ENCODE peak calls at places on chromosomes 16 and 17, in nine cellular contexts. One of them, this sample, is unnamed.

GRCh38 chr17:81052199-81052997 is 17.4 kb downstream of the BAIAP2 start:
- DNase-seq in HepG2: no peak
- DNase-seq in uterus: no peak
- DNase-seq in CD8-positive, alpha-beta T cell: no peak
- DNase-seq in heart left ventricle: no peak
- DNase-seq in K562: no peak
- DNase-seq in AG09309: no peak
- DNase-seq in fibroblast of mammary gland: no peak
- DNase-seq in GM23248: no peak
- DNase-seq in this sample: peak; percentile 57

GRCh38 chr16:12097523-12098428 is 121.2 kb downstream of the SNX29 start:
- DNase-seq in HepG2: peak; percentile 98
- DNase-seq in uterus: peak; percentile 31
- DNase-seq in CD8-positive, alpha-beta T cell: no peak
- DNase-seq in heart left ventricle: peak; percentile 51
- DNase-seq in K562: no peak
- DNase-seq in AG09309: peak; percentile 62
- DNase-seq in fibroblast of mammary gland: peak; percentile 37
- DNase-seq in GM23248: peak; percentile 34
- DNase-seq in this sample: no peak

GRCh38 chr17:42342242-42343008 is 45.8 kb downstream of the STAT3 start:
- DNase-seq in HepG2: no peak
- DNase-seq in uterus: no peak
- DNase-seq in CD8-positive, alpha-beta T cell: no peak
- DNase-seq in heart left ventricle: no peak
- DNase-seq in K562: no peak
- DNase-seq in AG09309: no peak
- DNase-seq in fibroblast of mammary gland: peak; percentile 58
- DNase-seq in GM23248: peak; percentile 50
- DNase-seq in this sample: peak; percentile 89

GRCh38 chr16:71515026-71515425 is 11.2 kb upstream of the CHST4 start:
- DNase-seq in HepG2: no peak
- DNase-seq in uterus: no peak
- DNase-seq in CD8-positive, alpha-beta T cell: no peak
- DNase-seq in heart left ventricle: no peak
- DNase-seq in K562: no peak
- DNase-seq in AG09309: no peak
- DNase-seq in fibroblast of mammary gland: no peak
- DNase-seq in GM23248: no peak
- DNase-seq in this sample: no peak

GRCh38 chr17:59890720-59891119 is 2.0 kb downstream of the TUBD1 start:
- DNase-seq in HepG2: peak; percentile 61
- DNase-seq in uterus: no peak
- DNase-seq in CD8-positive, alpha-beta T cell: no peak
- DNase-seq in heart left ventricle: no peak
- DNase-seq in K562: no peak
- DNase-seq in AG09309: no peak
- DNase-seq in fibroblast of mammary gland: peak; percentile 56
- DNase-seq in GM23248: peak; percentile 67
- DNase-seq in this sample: no peak

GRCh38 chr16:51716195-51716594 is 565.1 kb upstream of the SALL1 start:
- DNase-seq in HepG2: no peak
- DNase-seq in uterus: no peak
- DNase-seq in CD8-positive, alpha-beta T cell: no peak
- DNase-seq in heart left ventricle: no peak
- DNase-seq in K562: no peak
- DNase-seq in AG09309: no peak
- DNase-seq in fibroblast of mammary gland: no peak
- DNase-seq in GM23248: no peak
- DNase-seq in this sample: no peak

GRCh38 chr16:89620406-89620841 is 7.0 kb downstream of the DPEP1 start:
- DNase-seq in HepG2: no peak
- DNase-seq in uterus: no peak
- DNase-seq in CD8-positive, alpha-beta T cell: no peak
- DNase-seq in heart left ventricle: no peak
- DNase-seq in K562: no peak
- DNase-seq in AG09309: no peak
- DNase-seq in fibroblast of mammary gland: no peak
- DNase-seq in GM23248: no peak
- DNase-seq in this sample: peak; percentile 46

GRCh38 chr16:85717393-85718152 is 28.8 kb upstream of the GINS2 start:
- DNase-seq in HepG2: peak; percentile 60
- DNase-seq in uterus: peak; percentile 66
- DNase-seq in CD8-positive, alpha-beta T cell: peak; percentile 37
- DNase-seq in heart left ventricle: peak; percentile 62
- DNase-seq in K562: peak; percentile 78
- DNase-seq in AG09309: peak; percentile 8
- DNase-seq in fibroblast of mammary gland: peak; percentile 60
- DNase-seq in GM23248: peak; percentile 69
- DNase-seq in this sample: peak; percentile 77

GRCh38 chr17:42337442-42337841 is 49.1 kb downstream of the STAT5A start:
- DNase-seq in HepG2: no peak
- DNase-seq in uterus: no peak
- DNase-seq in CD8-positive, alpha-beta T cell: peak; percentile 34
- DNase-seq in heart left ventricle: no peak
- DNase-seq in K562: no peak
- DNase-seq in AG09309: peak; percentile 96
- DNase-seq in fibroblast of mammary gland: peak; percentile 79
- DNase-seq in GM23248: peak; percentile 98
- DNase-seq in this sample: peak; percentile 40

DNA sequence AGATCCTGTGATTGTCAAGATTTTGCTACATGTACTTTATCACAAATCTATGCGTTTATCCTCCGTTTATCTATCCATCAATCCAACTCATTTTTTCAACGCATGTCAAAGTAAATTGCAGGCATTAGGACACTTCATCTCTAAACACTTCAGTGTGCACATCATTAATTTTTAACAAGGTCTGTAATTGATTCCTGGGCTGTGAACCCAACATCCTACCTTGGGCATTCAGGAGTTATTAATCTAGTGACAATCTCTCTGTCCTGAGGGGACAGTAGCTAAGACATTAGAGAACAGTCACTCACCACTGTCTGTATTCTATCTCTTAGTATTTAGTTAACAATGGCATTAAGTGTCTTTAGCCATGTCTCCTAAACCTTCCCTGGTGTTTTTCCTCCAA is 264.7 kb downstream of the SOX9 start:
- DNase-seq in HepG2: no peak
- DNase-seq in uterus: no peak
- DNase-seq in CD8-positive, alpha-beta T cell: no peak
- DNase-seq in heart left ventricle: no peak
- DNase-seq in K562: no peak
- DNase-seq in AG09309: no peak
- DNase-seq in fibroblast of mammary gland: no peak
- DNase-seq in GM23248: no peak
- DNase-seq in this sample: no peak
- H3K4me3 ChIP-seq in HepG2: no peak overlapping the region
- H3K4me3 ChIP-seq in uterus: no peak overlapping the region
- H3K4me3 ChIP-seq in CD8-positive, alpha-beta T cell: no peak overlapping the region
- H3K4me3 ChIP-seq in heart left ventricle: no peak overlapping the region
- H3K4me3 ChIP-seq in K562: no peak overlapping the region
- H3K4me3 ChIP-seq in AG09309: no peak overlapping the region
- H3K4me3 ChIP-seq in fibroblast of mammary gland: no peak overlapping the region
- H3K4me3 ChIP-seq in GM23248: no peak overlapping the region
- H3K4me3 ChIP-seq in this sample: no peak overlapping the region

DNA sequence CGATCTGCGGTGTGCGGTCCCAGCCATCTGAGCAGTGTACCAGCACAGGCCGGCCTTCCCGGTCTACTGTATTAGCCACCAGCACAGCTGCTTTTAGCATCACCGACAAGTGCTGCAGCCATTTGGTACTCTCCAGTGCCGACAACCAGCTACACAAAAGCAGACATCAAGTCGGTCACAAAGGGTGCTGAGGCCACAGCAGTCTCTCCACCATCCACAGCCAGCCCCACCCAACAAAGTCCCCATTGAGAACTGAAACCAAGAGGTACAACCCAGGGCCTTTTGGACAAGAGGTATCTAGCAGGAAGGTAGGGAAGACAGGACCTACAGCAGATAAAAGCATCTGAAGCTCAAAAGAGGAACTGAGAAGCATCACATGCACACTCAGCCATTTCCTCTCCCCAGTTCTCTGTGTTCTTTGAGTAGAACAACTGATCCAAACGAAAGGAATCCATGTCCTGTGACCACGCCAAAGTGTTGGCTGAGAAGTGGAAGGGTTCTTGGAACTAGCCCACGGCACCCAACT is 9.5 kb downstream of the MTMR4 start:
- DNase-seq in HepG2: no peak
- DNase-seq in uterus: no peak
- DNase-seq in CD8-positive, alpha-beta T cell: no peak
- DNase-seq in heart left ventricle: no peak
- DNase-seq in K562: no peak
- DNase-seq in AG09309: no peak
- DNase-seq in fibroblast of mammary gland: no peak
- DNase-seq in GM23248: no peak
- DNase-seq in this sample: peak; percentile 58
- H3K4me3 ChIP-seq in HepG2: no peak overlapping the region
- H3K4me3 ChIP-seq in uterus: no peak overlapping the region
- H3K4me3 ChIP-seq in CD8-positive, alpha-beta T cell: no peak overlapping the region
- H3K4me3 ChIP-seq in heart left ventricle: no peak overlapping the region
- H3K4me3 ChIP-seq in K562: no peak overlapping the region
- H3K4me3 ChIP-seq in AG09309: no peak overlapping the region
- H3K4me3 ChIP-seq in fibroblast of mammary gland: no peak overlapping the region
- H3K4me3 ChIP-seq in GM23248: no peak overlapping the region
- H3K4me3 ChIP-seq in this sample: no peak overlapping the region

DNA sequence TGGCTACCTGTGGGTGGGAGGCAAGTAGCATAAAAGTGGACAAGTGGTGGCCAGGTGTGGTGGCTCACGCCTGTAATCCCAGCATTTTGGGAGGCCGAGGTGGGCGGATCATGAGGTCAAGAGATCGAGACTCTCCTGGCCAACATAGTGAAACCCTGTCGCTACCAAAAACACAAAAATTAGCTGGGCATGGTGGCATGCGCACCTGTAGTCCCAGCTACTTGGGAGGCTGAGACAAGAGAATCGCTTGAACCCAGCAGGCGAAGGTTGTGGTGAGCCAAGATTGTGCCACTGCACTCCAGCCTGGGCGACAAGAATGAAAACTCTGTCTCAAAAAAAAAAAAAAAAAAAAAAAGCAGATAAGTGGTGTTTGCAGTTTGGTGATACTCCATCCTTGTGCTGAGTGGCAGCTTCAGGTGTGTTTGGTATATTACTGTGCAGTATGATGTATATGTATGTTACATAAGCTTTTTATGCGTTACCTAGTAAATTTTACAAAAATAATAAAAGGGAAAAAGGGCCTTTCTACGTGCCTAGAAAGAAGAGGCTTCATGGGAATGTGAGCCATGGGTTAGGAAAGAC is 856 bp downstream of the ICAM2 start:
- DNase-seq in HepG2: no peak
- DNase-seq in uterus: no peak
- DNase-seq in CD8-positive, alpha-beta T cell: no peak
- DNase-seq in heart left ventricle: no peak
- DNase-seq in K562: no peak
- DNase-seq in AG09309: no peak
- DNase-seq in fibroblast of mammary gland: no peak
- DNase-seq in GM23248: no peak
- DNase-seq in this sample: no peak
- H3K4me3 ChIP-seq in HepG2: no peak overlapping the region
- H3K4me3 ChIP-seq in uterus: peak overlapping the region; percentile 30
- H3K4me3 ChIP-seq in CD8-positive, alpha-beta T cell: peak overlapping the region; percentile 87
- H3K4me3 ChIP-seq in heart left ventricle: peak overlapping the region; percentile 71
- H3K4me3 ChIP-seq in K562: no peak overlapping the region
- H3K4me3 ChIP-seq in AG09309: no peak overlapping the region
- H3K4me3 ChIP-seq in fibroblast of mammary gland: no peak overlapping the region
- H3K4me3 ChIP-seq in GM23248: no peak overlapping the region
- H3K4me3 ChIP-seq in this sample: peak overlapping the region; percentile 56

GRCh38 chr16:67750466-67750865 is 31.4 kb upstream of the GFOD2 start:
- DNase-seq in HepG2: no peak
- DNase-seq in uterus: no peak
- DNase-seq in CD8-positive, alpha-beta T cell: no peak
- DNase-seq in heart left ventricle: no peak
- DNase-seq in K562: no peak
- DNase-seq in AG09309: no peak
- DNase-seq in fibroblast of mammary gland: no peak
- DNase-seq in GM23248: no peak
- DNase-seq in this sample: no peak
- H3K4me3 ChIP-seq in HepG2: no peak overlapping the region
- H3K4me3 ChIP-seq in uterus: no peak overlapping the region
- H3K4me3 ChIP-seq in CD8-positive, alpha-beta T cell: no peak overlapping the region
- H3K4me3 ChIP-seq in heart left ventricle: no peak overlapping the region
- H3K4me3 ChIP-seq in K562: no peak overlapping the region
- H3K4me3 ChIP-seq in AG09309: no peak overlapping the region
- H3K4me3 ChIP-seq in fibroblast of mammary gland: no peak overlapping the region
- H3K4me3 ChIP-seq in GM23248: no peak overlapping the region
- H3K4me3 ChIP-seq in this sample: no peak overlapping the region

GRCh38 chr16:66099261-66099660 is 267.2 kb upstream of the CDH5 start:
- DNase-seq in HepG2: no peak
- DNase-seq in uterus: no peak
- DNase-seq in CD8-positive, alpha-beta T cell: no peak
- DNase-seq in heart left ventricle: no peak
- DNase-seq in K562: no peak
- DNase-seq in AG09309: no peak
- DNase-seq in fibroblast of mammary gland: no peak
- DNase-seq in GM23248: no peak
- DNase-seq in this sample: no peak

GRCh38 chr16:66097746-66098145 is 268.7 kb upstream of the CDH5 start:
- DNase-seq in HepG2: no peak
- DNase-seq in uterus: no peak
- DNase-seq in CD8-positive, alpha-beta T cell: no peak
- DNase-seq in heart left ventricle: no peak
- DNase-seq in K562: no peak
- DNase-seq in AG09309: no peak
- DNase-seq in fibroblast of mammary gland: no peak
- DNase-seq in GM23248: no peak
- DNase-seq in this sample: no peak

GRCh38 chr16:66107661-66108060 is 258.8 kb upstream of the CDH5 start:
- DNase-seq in HepG2: no peak
- DNase-seq in uterus: no peak
- DNase-seq in CD8-positive, alpha-beta T cell: no peak
- DNase-seq in heart left ventricle: no peak
- DNase-seq in K562: no peak
- DNase-seq in AG09309: peak; percentile 76
- DNase-seq in fibroblast of mammary gland: peak; percentile 93
- DNase-seq in GM23248: peak; percentile 92
- DNase-seq in this sample: no peak

DNA sequence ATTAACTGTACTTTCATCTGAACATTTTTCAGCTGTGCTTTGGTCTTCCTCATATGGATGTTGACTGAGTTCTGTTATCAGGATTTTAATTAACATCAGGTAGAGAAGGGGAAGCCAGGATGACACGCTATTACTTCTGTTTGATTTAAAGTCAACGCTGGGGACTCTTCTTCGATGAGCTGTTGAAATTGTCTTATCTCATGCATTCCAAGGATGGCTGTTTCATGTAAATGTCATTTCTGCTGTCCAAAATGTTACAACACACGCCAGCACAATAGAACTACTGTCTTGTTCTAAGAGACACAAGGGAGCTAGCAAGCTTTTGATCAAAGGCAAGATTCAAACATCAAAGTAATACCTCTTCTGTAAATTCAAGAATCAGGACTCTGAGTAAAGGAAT is 263.2 kb upstream of the CDH5 start:
- DNase-seq in HepG2: peak; percentile 49
- DNase-seq in uterus: no peak
- DNase-seq in CD8-positive, alpha-beta T cell: no peak
- DNase-seq in heart left ventricle: no peak
- DNase-seq in K562: no peak
- DNase-seq in AG09309: no peak
- DNase-seq in fibroblast of mammary gland: peak; percentile 57
- DNase-seq in GM23248: peak; percentile 66
- DNase-seq in this sample: no peak
- H3K4me3 ChIP-seq in HepG2: no peak overlapping the region
- H3K4me3 ChIP-seq in uterus: no peak overlapping the region
- H3K4me3 ChIP-seq in CD8-positive, alpha-beta T cell: no peak overlapping the region
- H3K4me3 ChIP-seq in heart left ventricle: no peak overlapping the region
- H3K4me3 ChIP-seq in K562: no peak overlapping the region
- H3K4me3 ChIP-seq in AG09309: no peak overlapping the region
- H3K4me3 ChIP-seq in fibroblast of mammary gland: no peak overlapping the region
- H3K4me3 ChIP-seq in GM23248: no peak overlapping the region
- H3K4me3 ChIP-seq in this sample: no peak overlapping the region